ENCODE peak calls at places on chromosome 4, in eight cellular contexts. One of them, this sample, is unnamed.

GRCh38 chr4:142088906-142089305 is 452.5 kb downstream of the IL15 start:
- DNase-seq in substantia nigra: no peak
- DNase-seq in caudate nucleus: no peak
- DNase-seq in ACHN: no peak
- DNase-seq in left cardiac atrium: no peak
- DNase-seq in stimulated activated CD4-positive, alpha-beta T cell treated with anti-CD3 and anti-CD28 coated beads, Interleukin-4, amount 100 ng/mL, for 48 hours: no peak
- DNase-seq in AG04449: peak; percentile 29
- DNase-seq in LoVo: no peak
- DNase-seq in this sample: no peak

GRCh38 chr4:183312841-183313240 is 7.2 kb downstream of the CLDN22 start:
- DNase-seq in stimulated activated CD4-positive, alpha-beta T cell treated with anti-CD3 and anti-CD28 coated beads, Interleukin-4, amount 100 ng/mL, for 48 hours: no peak
- DNase-seq in caudate nucleus: no peak
- DNase-seq in left cardiac atrium: no peak
- DNase-seq in AG04449: no peak
- DNase-seq in LoVo: no peak
- DNase-seq in ACHN: no peak
- DNase-seq in substantia nigra: no peak
- DNase-seq in this sample: no peak

GRCh38 chr4:41125558-41126311 is 88.6 kb downstream of the APBB2 start:
- DNase-seq in substantia nigra: no peak
- DNase-seq in LoVo: no peak
- DNase-seq in left cardiac atrium: no peak
- DNase-seq in stimulated activated CD4-positive, alpha-beta T cell treated with anti-CD3 and anti-CD28 coated beads, Interleukin-4, amount 100 ng/mL, for 48 hours: no peak
- DNase-seq in AG04449: peak; percentile 14
- DNase-seq in caudate nucleus: no peak
- DNase-seq in ACHN: no peak
- DNase-seq in this sample: no peak

GRCh38 chr4:4995866-4996265 is 23.4 kb downstream of the CYTL1 start:
- DNase-seq in ACHN: no peak
- DNase-seq in substantia nigra: no peak
- DNase-seq in LoVo: no peak
- DNase-seq in left cardiac atrium: no peak
- DNase-seq in caudate nucleus: no peak
- DNase-seq in stimulated activated CD4-positive, alpha-beta T cell treated with anti-CD3 and anti-CD28 coated beads, Interleukin-4, amount 100 ng/mL, for 48 hours: no peak
- DNase-seq in AG04449: no peak
- DNase-seq in this sample: no peak

GRCh38 chr4:109323348-109323747 is 20.9 kb upstream of the COL25A1 start:
- DNase-seq in left cardiac atrium: no peak
- DNase-seq in ACHN: no peak
- DNase-seq in caudate nucleus: no peak
- DNase-seq in stimulated activated CD4-positive, alpha-beta T cell treated with anti-CD3 and anti-CD28 coated beads, Interleukin-4, amount 100 ng/mL, for 48 hours: no peak
- DNase-seq in AG04449: no peak
- DNase-seq in substantia nigra: no peak
- DNase-seq in LoVo: no peak
- DNase-seq in this sample: no peak

GRCh38 chr4:19051751-19052296 is 1030.3 kb upstream of the LCORL start:
- DNase-seq in AG04449: no peak
- DNase-seq in stimulated activated CD4-positive, alpha-beta T cell treated with anti-CD3 and anti-CD28 coated beads, Interleukin-4, amount 100 ng/mL, for 48 hours: no peak
- DNase-seq in LoVo: no peak
- DNase-seq in caudate nucleus: no peak
- DNase-seq in left cardiac atrium: no peak
- DNase-seq in ACHN: no peak
- DNase-seq in substantia nigra: no peak
- DNase-seq in this sample: no peak

GRCh38 chr4:26406346-26406975 is 83.8 kb downstream of the CCKAR start:
- DNase-seq in stimulated activated CD4-positive, alpha-beta T cell treated with anti-CD3 and anti-CD28 coated beads, Interleukin-4, amount 100 ng/mL, for 48 hours: no peak
- DNase-seq in left cardiac atrium: no peak
- DNase-seq in caudate nucleus: no peak
- DNase-seq in ACHN: peak; percentile 4
- DNase-seq in substantia nigra: no peak
- DNase-seq in AG04449: no peak
- DNase-seq in LoVo: peak; percentile 60
- DNase-seq in this sample: no peak

GRCh38 chr4:19961092-19961491 is 290.6 kb upstream of the SLIT2 start:
- DNase-seq in ACHN: peak; percentile 19
- DNase-seq in left cardiac atrium: no peak
- DNase-seq in LoVo: no peak
- DNase-seq in AG04449: peak; percentile 67
- DNase-seq in stimulated activated CD4-positive, alpha-beta T cell treated with anti-CD3 and anti-CD28 coated beads, Interleukin-4, amount 100 ng/mL, for 48 hours: no peak
- DNase-seq in caudate nucleus: no peak
- DNase-seq in substantia nigra: no peak
- DNase-seq in this sample: no peak

GRCh38 chr4:42371306-42372063 is 25.8 kb upstream of the SHISA3 start:
- DNase-seq in stimulated activated CD4-positive, alpha-beta T cell treated with anti-CD3 and anti-CD28 coated beads, Interleukin-4, amount 100 ng/mL, for 48 hours: no peak
- DNase-seq in LoVo: peak; percentile 27
- DNase-seq in ACHN: peak; percentile 55
- DNase-seq in AG04449: peak; percentile 7
- DNase-seq in caudate nucleus: no peak
- DNase-seq in substantia nigra: no peak
- DNase-seq in left cardiac atrium: no peak
- DNase-seq in this sample: no peak

GRCh38 chr4:185318679-185319078 is 77.0 kb downstream of the LRP2BP start:
- DNase-seq in AG04449: no peak
- DNase-seq in caudate nucleus: no peak
- DNase-seq in substantia nigra: no peak
- DNase-seq in ACHN: no peak
- DNase-seq in left cardiac atrium: no peak
- DNase-seq in LoVo: no peak
- DNase-seq in stimulated activated CD4-positive, alpha-beta T cell treated with anti-CD3 and anti-CD28 coated beads, Interleukin-4, amount 100 ng/mL, for 48 hours: no peak
- DNase-seq in this sample: no peak

GRCh38 chr4:13514722-13515121 is 29.6 kb downstream of the NKX3-2 start:
- DNase-seq in caudate nucleus: no peak
- DNase-seq in left cardiac atrium: no peak
- DNase-seq in AG04449: no peak
- DNase-seq in ACHN: no peak
- DNase-seq in substantia nigra: no peak
- DNase-seq in LoVo: no peak
- DNase-seq in stimulated activated CD4-positive, alpha-beta T cell treated with anti-CD3 and anti-CD28 coated beads, Interleukin-4, amount 100 ng/mL, for 48 hours: no peak
- DNase-seq in this sample: no peak

GRCh38 chr4:41446391-41446790 is 91.6 kb upstream of the LIMCH1 start:
- DNase-seq in LoVo: no peak
- DNase-seq in stimulated activated CD4-positive, alpha-beta T cell treated with anti-CD3 and anti-CD28 coated beads, Interleukin-4, amount 100 ng/mL, for 48 hours: no peak
- DNase-seq in ACHN: no peak
- DNase-seq in substantia nigra: no peak
- DNase-seq in left cardiac atrium: no peak
- DNase-seq in caudate nucleus: no peak
- DNase-seq in AG04449: no peak
- DNase-seq in this sample: no peak

GRCh38 chr4:156762851-156763250 is 208.7 kb downstream of the PDGFC start:
- DNase-seq in LoVo: no peak
- DNase-seq in AG04449: no peak
- DNase-seq in stimulated activated CD4-positive, alpha-beta T cell treated with anti-CD3 and anti-CD28 coated beads, Interleukin-4, amount 100 ng/mL, for 48 hours: no peak
- DNase-seq in substantia nigra: no peak
- DNase-seq in left cardiac atrium: no peak
- DNase-seq in caudate nucleus: no peak
- DNase-seq in ACHN: no peak
- DNase-seq in this sample: no peak

GRCh38 chr4:184396570-184397515 is 77.5 kb downstream of the IRF2 start:
- DNase-seq in LoVo: no peak
- DNase-seq in left cardiac atrium: no peak
- DNase-seq in substantia nigra: no peak
- DNase-seq in ACHN: no peak
- DNase-seq in AG04449: no peak
- DNase-seq in stimulated activated CD4-positive, alpha-beta T cell treated with anti-CD3 and anti-CD28 coated beads, Interleukin-4, amount 100 ng/mL, for 48 hours: no peak
- DNase-seq in caudate nucleus: no peak
- DNase-seq in this sample: no peak

GRCh38 chr4:38514465-38515146 is 149.4 kb upstream of the KLF3 start:
- DNase-seq in substantia nigra: no peak
- DNase-seq in ACHN: no peak
- DNase-seq in AG04449: no peak
- DNase-seq in LoVo: no peak
- DNase-seq in caudate nucleus: no peak
- DNase-seq in left cardiac atrium: no peak
- DNase-seq in stimulated activated CD4-positive, alpha-beta T cell treated with anti-CD3 and anti-CD28 coated beads, Interleukin-4, amount 100 ng/mL, for 48 hours: no peak
- DNase-seq in this sample: no peak

GRCh38 chr4:53306729-53307128 is 59.1 kb downstream of the SCFD2 start:
- DNase-seq in ACHN: no peak
- DNase-seq in left cardiac atrium: no peak
- DNase-seq in stimulated activated CD4-positive, alpha-beta T cell treated with anti-CD3 and anti-CD28 coated beads, Interleukin-4, amount 100 ng/mL, for 48 hours: no peak
- DNase-seq in substantia nigra: no peak
- DNase-seq in AG04449: peak; percentile 28
- DNase-seq in LoVo: no peak
- DNase-seq in caudate nucleus: no peak
- DNase-seq in this sample: no peak

GRCh38 chr4:41339812-41340809 is 83.4 kb downstream of the UCHL1 start:
- DNase-seq in caudate nucleus: peak; percentile 34
- DNase-seq in AG04449: no peak
- DNase-seq in ACHN: peak; percentile 32
- DNase-seq in left cardiac atrium: no peak
- DNase-seq in stimulated activated CD4-positive, alpha-beta T cell treated with anti-CD3 and anti-CD28 coated beads, Interleukin-4, amount 100 ng/mL, for 48 hours: no peak
- DNase-seq in LoVo: no peak
- DNase-seq in substantia nigra: no peak
- DNase-seq in this sample: no peak

GRCh38 chr4:188015025-188015778 is 19.6 kb downstream of the ZFP42 start:
- DNase-seq in caudate nucleus: no peak
- DNase-seq in stimulated activated CD4-positive, alpha-beta T cell treated with anti-CD3 and anti-CD28 coated beads, Interleukin-4, amount 100 ng/mL, for 48 hours: no peak
- DNase-seq in AG04449: no peak
- DNase-seq in ACHN: no peak
- DNase-seq in LoVo: peak; percentile 63
- DNase-seq in substantia nigra: no peak
- DNase-seq in left cardiac atrium: no peak
- DNase-seq in this sample: no peak

GRCh38 chr4:70505152-70505748 is 13.1 kb upstream of the AMTN start:
- DNase-seq in left cardiac atrium: peak; percentile 36
- DNase-seq in stimulated activated CD4-positive, alpha-beta T cell treated with anti-CD3 and anti-CD28 coated beads, Interleukin-4, amount 100 ng/mL, for 48 hours: peak; percentile 30
- DNase-seq in AG04449: no peak
- DNase-seq in substantia nigra: no peak
- DNase-seq in ACHN: peak; percentile 47
- DNase-seq in caudate nucleus: peak; percentile 5
- DNase-seq in LoVo: peak; percentile 54
- DNase-seq in this sample: peak; percentile 5

GRCh38 chr4:153553155-153553819 is 87.1 kb downstream of the TMEM131L start:
- DNase-seq in ACHN: no peak
- DNase-seq in caudate nucleus: no peak
- DNase-seq in LoVo: no peak
- DNase-seq in AG04449: no peak
- DNase-seq in substantia nigra: no peak
- DNase-seq in stimulated activated CD4-positive, alpha-beta T cell treated with anti-CD3 and anti-CD28 coated beads, Interleukin-4, amount 100 ng/mL, for 48 hours: no peak
- DNase-seq in left cardiac atrium: no peak
- DNase-seq in this sample: no peak

GRCh38 chr4:116357758-116358157 is 727.6 kb downstream of the TRAM1L1 start:
- DNase-seq in AG04449: no peak
- DNase-seq in ACHN: peak; percentile 2
- DNase-seq in substantia nigra: no peak
- DNase-seq in left cardiac atrium: no peak
- DNase-seq in caudate nucleus: no peak
- DNase-seq in LoVo: no peak
- DNase-seq in stimulated activated CD4-positive, alpha-beta T cell treated with anti-CD3 and anti-CD28 coated beads, Interleukin-4, amount 100 ng/mL, for 48 hours: no peak
- DNase-seq in this sample: no peak

GRCh38 chr4:83456184-83456501 is 285 bp downstream of the MRPS18C start:
- DNase-seq in caudate nucleus: no peak
- DNase-seq in ACHN: no peak
- DNase-seq in substantia nigra: no peak
- DNase-seq in left cardiac atrium: no peak
- DNase-seq in stimulated activated CD4-positive, alpha-beta T cell treated with anti-CD3 and anti-CD28 coated beads, Interleukin-4, amount 100 ng/mL, for 48 hours: no peak
- DNase-seq in AG04449: no peak
- DNase-seq in LoVo: no peak
- DNase-seq in this sample: no peak

GRCh38 chr4:52643846-52644245 is 15.3 kb downstream of the USP46 start:
- DNase-seq in ACHN: peak; percentile 62
- DNase-seq in stimulated activated CD4-positive, alpha-beta T cell treated with anti-CD3 and anti-CD28 coated beads, Interleukin-4, amount 100 ng/mL, for 48 hours: no peak
- DNase-seq in LoVo: no peak
- DNase-seq in caudate nucleus: no peak
- DNase-seq in AG04449: no peak
- DNase-seq in left cardiac atrium: peak; percentile 85
- DNase-seq in substantia nigra: no peak
- DNase-seq in this sample: peak; percentile 81

GRCh38 chr4:64417974-64418373 is 8.7 kb upstream of the TECRL start:
- DNase-seq in LoVo: peak; percentile 8
- DNase-seq in caudate nucleus: no peak
- DNase-seq in stimulated activated CD4-positive, alpha-beta T cell treated with anti-CD3 and anti-CD28 coated beads, Interleukin-4, amount 100 ng/mL, for 48 hours: no peak
- DNase-seq in left cardiac atrium: peak; percentile 31
- DNase-seq in substantia nigra: no peak
- DNase-seq in ACHN: no peak
- DNase-seq in AG04449: no peak
- DNase-seq in this sample: no peak

GRCh38 chr4:87502580-87503238 is 26.5 kb downstream of the SPARCL1 start:
- DNase-seq in ACHN: no peak
- DNase-seq in stimulated activated CD4-positive, alpha-beta T cell treated with anti-CD3 and anti-CD28 coated beads, Interleukin-4, amount 100 ng/mL, for 48 hours: no peak
- DNase-seq in caudate nucleus: no peak
- DNase-seq in left cardiac atrium: no peak
- DNase-seq in AG04449: no peak
- DNase-seq in LoVo: peak; percentile 81
- DNase-seq in substantia nigra: no peak
- DNase-seq in this sample: no peak

GRCh38 chr4:62495039-62495438 is 1294.9 kb downstream of the ADGRL3 start:
- DNase-seq in caudate nucleus: no peak
- DNase-seq in LoVo: no peak
- DNase-seq in substantia nigra: no peak
- DNase-seq in left cardiac atrium: no peak
- DNase-seq in AG04449: no peak
- DNase-seq in ACHN: no peak
- DNase-seq in stimulated activated CD4-positive, alpha-beta T cell treated with anti-CD3 and anti-CD28 coated beads, Interleukin-4, amount 100 ng/mL, for 48 hours: no peak
- DNase-seq in this sample: no peak

GRCh38 chr4:176259330-176260090 is 9.5 kb downstream of the ASB5 start:
- DNase-seq in ACHN: peak; percentile 29
- DNase-seq in substantia nigra: no peak
- DNase-seq in LoVo: no peak
- DNase-seq in stimulated activated CD4-positive, alpha-beta T cell treated with anti-CD3 and anti-CD28 coated beads, Interleukin-4, amount 100 ng/mL, for 48 hours: no peak
- DNase-seq in AG04449: peak; percentile 69
- DNase-seq in caudate nucleus: no peak
- DNase-seq in left cardiac atrium: no peak
- DNase-seq in this sample: no peak

GRCh38 chr4:150569384-150569987 is 12.5 kb upstream of the MAB21L2 start:
- DNase-seq in caudate nucleus: no peak
- DNase-seq in substantia nigra: no peak
- DNase-seq in AG04449: no peak
- DNase-seq in left cardiac atrium: no peak
- DNase-seq in ACHN: peak; percentile 74
- DNase-seq in stimulated activated CD4-positive, alpha-beta T cell treated with anti-CD3 and anti-CD28 coated beads, Interleukin-4, amount 100 ng/mL, for 48 hours: no peak
- DNase-seq in LoVo: no peak
- DNase-seq in this sample: no peak

GRCh38 chr4:6011686-6012085 is 6.5 kb downstream of the C4orf50 start:
- DNase-seq in left cardiac atrium: no peak
- DNase-seq in substantia nigra: no peak
- DNase-seq in ACHN: no peak
- DNase-seq in caudate nucleus: peak; percentile 17
- DNase-seq in AG04449: no peak
- DNase-seq in stimulated activated CD4-positive, alpha-beta T cell treated with anti-CD3 and anti-CD28 coated beads, Interleukin-4, amount 100 ng/mL, for 48 hours: no peak
- DNase-seq in LoVo: no peak
- DNase-seq in this sample: no peak

GRCh38 chr4:148021706-148022105 is 289.8 kb downstream of the ARHGAP10 start:
- DNase-seq in left cardiac atrium: no peak
- DNase-seq in AG04449: no peak
- DNase-seq in caudate nucleus: no peak
- DNase-seq in ACHN: no peak
- DNase-seq in LoVo: no peak
- DNase-seq in substantia nigra: no peak
- DNase-seq in stimulated activated CD4-positive, alpha-beta T cell treated with anti-CD3 and anti-CD28 coated beads, Interleukin-4, amount 100 ng/mL, for 48 hours: no peak
- DNase-seq in this sample: no peak

GRCh38 chr4:159042097-159042605 is 60.7 kb upstream of the RAPGEF2 start:
- DNase-seq in LoVo: no peak
- DNase-seq in stimulated activated CD4-positive, alpha-beta T cell treated with anti-CD3 and anti-CD28 coated beads, Interleukin-4, amount 100 ng/mL, for 48 hours: no peak
- DNase-seq in ACHN: no peak
- DNase-seq in caudate nucleus: no peak
- DNase-seq in substantia nigra: no peak
- DNase-seq in AG04449: no peak
- DNase-seq in left cardiac atrium: peak; percentile 28
- DNase-seq in this sample: peak; percentile 52

GRCh38 chr4:172168888-172169287 is 355.7 kb downstream of the GALNTL6 start:
- DNase-seq in AG04449: no peak
- DNase-seq in left cardiac atrium: no peak
- DNase-seq in ACHN: no peak
- DNase-seq in stimulated activated CD4-positive, alpha-beta T cell treated with anti-CD3 and anti-CD28 coated beads, Interleukin-4, amount 100 ng/mL, for 48 hours: no peak
- DNase-seq in substantia nigra: no peak
- DNase-seq in caudate nucleus: no peak
- DNase-seq in LoVo: no peak
- DNase-seq in this sample: no peak

GRCh38 chr4:9979101-9979815 is 42.0 kb downstream of the SLC2A9 start:
- DNase-seq in ACHN: no peak
- DNase-seq in substantia nigra: no peak
- DNase-seq in stimulated activated CD4-positive, alpha-beta T cell treated with anti-CD3 and anti-CD28 coated beads, Interleukin-4, amount 100 ng/mL, for 48 hours: no peak
- DNase-seq in AG04449: no peak
- DNase-seq in left cardiac atrium: no peak
- DNase-seq in LoVo: no peak
- DNase-seq in caudate nucleus: no peak
- DNase-seq in this sample: no peak

GRCh38 chr4:74656596-74656995 is 137.7 kb downstream of the BTC start:
- DNase-seq in substantia nigra: no peak
- DNase-seq in stimulated activated CD4-positive, alpha-beta T cell treated with anti-CD3 and anti-CD28 coated beads, Interleukin-4, amount 100 ng/mL, for 48 hours: no peak
- DNase-seq in left cardiac atrium: no peak
- DNase-seq in LoVo: no peak
- DNase-seq in AG04449: no peak
- DNase-seq in caudate nucleus: no peak
- DNase-seq in ACHN: no peak
- DNase-seq in this sample: no peak